ENCODE peak calls at places on chromosome 19, in five cellular contexts. G is psoas muscle, M is A549, K is adrenal gland, L is lung. X is an unnamed sample.

GRCh38 chr19:55099557-55100506 is 17.6 kb downstream of the PPP1R12C start:
- DNase-seq in G (peak), L (no peak), K (peak), M (no peak), X (peak)

GRCh38 chr19:41741244-41741554 is 14.1 kb upstream of the CEACAM6 start:
- DNase-seq in M (no peak), L (no peak), G (no peak), K (no peak), X (no peak)

GRCh38 chr19:40398417-40399056 is 8.6 kb upstream of the HIPK4 start:
- DNase-seq in L (peak), K (no peak), M (no peak), G (no peak), X (no peak)

GRCh38 chr19:35388277-35389054 is 17.6 kb downstream of the GPR42 start:
- DNase-seq in L (no peak), G (no peak), K (no peak), M (no peak), X (no peak)

GRCh38 chr19:56398809-56399208 is 5.3 kb upstream of the ZNF583 start:
- DNase-seq in M (no peak), K (no peak), L (no peak), G (no peak), X (no peak)

GRCh38 chr19:18839465-18840287 is 7.9 kb downstream of the UPF1 start:
- DNase-seq in L (no peak), K (peak), M (no peak), G (no peak), X (no peak)

GRCh38 chr19:5850189-5850588 is 1.1 kb downstream of the FUT3 start:
- DNase-seq in M (no peak), K (no peak), G (no peak), L (no peak), X (no peak)

GRCh38 chr19:13154241-13154778 is 4.1 kb downstream of the IER2 start:
- DNase-seq in G (peak), M (no peak), L (peak), K (peak), X (peak)

GRCh38 chr19:33089061-33089460 is 8.1 kb downstream of the GPATCH1 start:
- DNase-seq in M (no peak), L (no peak), G (no peak), K (no peak), X (no peak)

GRCh38 chr19:30091456-30091855 is 149.4 kb downstream of the URI1 start:
- DNase-seq in G (peak), K (no peak), L (no peak), M (no peak), X (no peak)

GRCh38 chr19:40530091-40530901 is 46.4 kb upstream of the SHKBP1 start:
- DNase-seq in K (no peak), L (no peak), M (peak), G (no peak), X (peak)

GRCh38 chr19:1177322-1178114 is 3.5 kb upstream of the SBNO2 start:
- DNase-seq in L (no peak), K (peak), G (peak), M (peak), X (no peak)
- TF ChIP-seq CTCF in L (no peak), K (no peak), G (no peak), M (no peak), X (no peak)

GRCh38 chr19:51295382-51296126 is 15.9 kb upstream of the IGLON5 start:
- DNase-seq in L (no peak), M (no peak), G (no peak), K (no peak), X (no peak)

GRCh38 chr19:51294211-51294976 is 17.1 kb upstream of the IGLON5 start:
- DNase-seq in K (no peak), G (no peak), L (no peak), M (no peak), X (no peak)

GRCh38 chr19:51297406-51297805 is 14.0 kb upstream of the IGLON5 start:
- DNase-seq in M (no peak), K (no peak), L (no peak), G (no peak), X (no peak)

GRCh38 chr19:51294977-51295375 is 16.5 kb upstream of the IGLON5 start:
- DNase-seq in G (no peak), M (no peak), L (no peak), K (no peak), X (no peak)

DNA sequence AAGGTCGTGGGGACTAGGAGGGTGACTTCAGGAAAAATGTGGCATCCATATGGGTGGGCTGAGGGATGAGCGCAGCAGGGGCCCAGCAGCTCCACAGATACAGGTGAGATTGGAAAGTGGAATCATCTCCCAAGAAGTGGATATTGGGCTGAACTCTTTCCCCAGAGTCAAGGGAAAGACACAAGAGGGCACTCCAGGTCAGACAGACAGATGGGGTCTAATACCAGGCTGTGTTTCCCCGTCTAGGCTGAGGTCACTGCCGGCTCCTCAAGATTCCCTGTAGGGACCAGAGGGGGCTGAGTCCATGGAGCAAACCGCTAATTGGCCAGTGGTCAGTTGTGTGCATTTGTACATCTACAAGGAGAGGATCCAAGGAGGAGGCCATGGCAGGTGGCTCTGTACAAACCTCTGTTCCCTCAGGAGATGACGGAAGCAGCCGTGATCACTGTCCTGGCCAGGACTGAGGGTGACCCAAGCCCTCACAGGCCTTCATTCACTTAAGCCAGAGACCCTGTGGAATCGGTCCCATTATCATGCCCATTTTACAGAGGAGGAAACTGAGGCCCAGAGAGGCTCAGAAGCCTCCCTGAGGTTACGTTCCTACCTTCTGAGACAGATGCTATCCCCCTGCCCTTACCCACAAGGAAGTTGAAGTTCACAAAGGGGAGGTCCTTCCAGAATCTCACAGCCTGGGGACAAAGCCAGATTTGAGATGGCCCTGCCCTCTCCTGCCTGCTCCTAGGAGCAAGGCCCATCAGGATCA is 14.9 kb upstream of the IGLON5 start:
- DNase-seq in K (no peak), L (no peak), G (no peak), M (no peak), X (no peak)
- TF ChIP-seq CTCF in K (no peak), L (no peak), G (no peak), M (peak), X (no peak)

DNA sequence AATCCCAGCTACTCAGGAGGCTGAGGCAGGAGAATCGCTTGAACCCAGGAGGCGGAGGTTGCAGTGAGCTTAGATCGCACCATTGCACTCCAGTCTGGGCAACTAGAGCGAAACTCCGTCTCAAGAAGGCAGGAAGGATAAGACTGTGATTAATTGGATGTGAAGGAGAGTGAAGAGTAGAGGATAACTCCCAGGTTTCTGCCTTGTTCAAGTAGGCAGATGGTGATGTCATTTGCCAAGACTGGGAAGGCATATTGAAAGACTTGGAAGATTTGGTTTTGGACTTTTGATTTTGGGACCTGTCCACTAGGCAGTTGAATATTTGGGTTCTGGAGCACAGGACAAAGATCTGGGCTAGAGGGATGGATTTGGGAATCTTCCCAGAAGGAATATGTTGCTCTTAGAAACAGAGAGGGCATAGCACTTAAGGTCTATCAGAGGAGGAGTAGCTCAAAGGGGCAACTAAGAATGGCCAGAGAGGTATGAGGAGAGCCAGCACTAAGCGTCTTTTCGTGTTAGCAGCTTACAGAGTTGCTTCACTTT is 20.0 kb downstream of the GARRE1 start:
- DNase-seq in M (no peak), K (no peak), G (no peak), L (no peak), X (no peak)
- TF ChIP-seq CTCF in M (no peak), K (no peak), G (no peak), L (no peak), X (no peak)

GRCh38 chr19:38385057-38385803 is 2.6 kb downstream of the GGN start:
- DNase-seq in K (no peak), L (no peak), M (no peak), G (no peak), X (no peak)

GRCh38 chr19:38385804-38386257 is 2.0 kb downstream of the GGN start:
- DNase-seq in M (no peak), L (no peak), K (no peak), G (peak), X (peak)

GRCh38 chr19:38383743-38384142 is 4.1 kb downstream of the GGN start:
- DNase-seq in K (no peak), M (no peak), L (no peak), G (no peak), X (no peak)

GRCh38 chr19:38383184-38383583 is 4.7 kb downstream of the GGN start:
- DNase-seq in L (no peak), G (no peak), K (no peak), M (no peak), X (no peak)

DNA sequence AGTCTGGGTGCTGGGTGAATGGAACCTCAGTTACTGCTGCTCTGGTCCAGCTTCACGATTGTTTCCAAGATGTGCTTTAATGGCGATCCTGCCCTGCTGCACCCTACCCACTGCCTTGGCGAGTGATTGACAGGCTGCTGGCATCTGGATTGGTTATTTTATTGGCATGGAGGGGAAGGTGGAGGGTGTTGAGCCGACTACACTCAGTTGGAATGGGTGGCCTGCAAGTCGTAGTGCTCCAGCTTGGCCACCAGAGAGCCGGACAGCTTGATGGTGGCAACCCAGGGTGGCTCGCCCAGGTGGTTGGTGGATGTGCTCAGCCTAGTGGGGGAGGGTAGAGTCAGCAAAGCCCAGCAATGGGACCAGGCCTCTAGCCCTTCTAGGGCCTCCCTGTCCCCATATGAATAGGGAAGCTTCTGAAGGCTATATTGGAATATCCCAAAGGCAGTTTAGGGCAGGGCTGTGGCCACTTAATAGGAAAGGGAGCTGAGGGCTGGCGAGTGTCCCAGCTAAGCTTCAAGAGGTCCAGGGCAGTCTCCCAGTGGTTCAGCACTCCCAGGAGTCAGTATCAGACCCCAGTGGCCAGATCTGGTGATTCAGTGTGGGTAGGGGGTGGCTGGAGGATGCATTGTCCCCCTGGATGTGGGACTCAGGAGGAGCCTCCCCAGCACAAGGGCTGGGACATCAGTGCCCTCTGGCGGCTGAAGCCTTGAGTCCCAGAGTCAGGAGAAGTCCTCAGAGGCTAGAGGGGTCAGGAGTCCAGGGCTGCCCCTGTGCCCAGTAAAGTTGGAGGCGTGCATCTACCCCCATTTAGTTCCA is 3.4 kb downstream of the GGN start:
- DNase-seq in K (no peak), L (no peak), G (no peak), M (peak), X (peak)
- TF ChIP-seq CTCF in K (no peak), L (no peak), G (no peak), M (peak), X (no peak)

GRCh38 chr19:47226426-47227346 is 4.3 kb downstream of the BBC3 start:
- DNase-seq in M (peak), K (peak), L (peak), G (peak), X (peak)

GRCh38 chr19:47227347-47228167 is 3.4 kb downstream of the BBC3 start:
- DNase-seq in G (peak), L (peak), K (peak), M (peak), X (peak)

GRCh38 chr19:47228937-47229673 is 1.9 kb downstream of the BBC3 start:
- DNase-seq in K (no peak), G (no peak), L (no peak), M (no peak), X (no peak)

GRCh38 chr19:47229674-47230121 is 1.3 kb downstream of the BBC3 start:
- DNase-seq in G (no peak), L (no peak), K (no peak), M (no peak), X (no peak)

DNA sequence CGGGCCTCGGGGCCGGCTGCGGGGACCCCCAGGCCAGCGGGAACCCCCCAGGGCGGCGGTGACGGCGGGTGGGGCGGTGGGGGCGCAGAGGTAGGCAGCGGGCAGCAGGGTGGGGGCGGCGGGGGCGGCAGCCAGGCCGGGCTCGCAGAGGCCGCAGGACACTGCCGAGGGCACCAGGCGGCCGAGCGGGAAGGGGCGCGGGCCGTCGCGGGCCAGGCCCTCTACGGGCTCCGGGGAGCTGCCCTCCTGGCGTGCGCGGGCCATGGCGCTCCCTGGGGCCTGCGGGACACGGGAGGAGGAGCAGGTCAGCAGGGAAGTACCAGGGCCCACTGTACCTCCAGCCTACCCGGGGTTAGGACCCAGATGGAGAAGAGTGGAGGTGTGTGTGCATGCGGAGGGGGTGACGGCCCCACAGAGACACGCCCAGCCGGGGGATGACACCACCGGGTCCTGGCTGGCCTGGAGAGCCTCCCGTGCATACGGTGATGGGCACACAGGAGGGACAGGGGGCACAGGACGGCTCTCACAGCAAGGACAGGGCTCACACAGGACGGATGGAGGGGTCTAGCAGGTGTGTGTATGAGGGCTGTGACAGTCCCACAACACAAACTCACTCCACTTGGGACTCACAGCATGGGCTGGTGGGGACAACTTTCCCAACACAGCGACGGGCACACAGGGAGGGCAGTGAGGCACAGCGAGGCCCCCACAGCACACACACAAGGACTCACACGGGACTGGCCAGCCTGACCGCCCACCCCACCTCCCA is 2.6 kb downstream of the BBC3 start:
- DNase-seq in K (peak), L (no peak), G (peak), M (peak), X (no peak)
- TF ChIP-seq CTCF in K (no peak), L (no peak), G (no peak), M (no peak), X (no peak)

DNA sequence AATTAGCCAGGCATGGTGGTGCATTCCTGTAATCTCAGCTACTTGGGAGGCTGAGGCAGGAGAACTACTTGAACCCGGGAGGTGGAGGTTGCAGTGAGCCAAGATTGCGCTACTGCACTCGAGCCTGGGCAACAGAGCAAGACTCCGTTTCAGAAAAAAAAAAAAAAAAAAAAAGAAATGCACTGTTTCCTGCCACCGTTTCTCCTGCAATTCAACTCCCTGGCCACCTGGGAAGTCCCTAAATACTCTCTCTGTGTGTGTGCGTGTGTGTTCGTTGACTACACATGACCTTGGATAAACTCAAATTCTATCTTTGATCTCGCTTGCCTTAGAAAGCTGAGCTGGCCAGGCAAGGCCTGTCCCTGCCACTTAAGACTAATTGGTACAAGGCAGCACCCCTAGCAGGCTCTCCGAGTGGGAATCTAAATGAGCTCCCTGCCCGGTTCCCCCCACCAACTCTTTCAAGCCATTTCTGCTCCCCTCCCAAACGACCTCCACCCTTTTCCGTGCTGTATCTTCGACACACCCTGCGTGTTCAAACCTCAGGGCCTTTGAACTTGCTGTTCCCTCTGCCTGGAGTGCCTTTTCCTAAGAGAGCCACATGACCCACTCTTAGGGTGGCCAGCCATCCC is 5.2 kb upstream of the BCAT2 start:
- DNase-seq in K (peak), M (peak), L (no peak), G (no peak), X (no peak)
- TF ChIP-seq CTCF in K (peak), M (no peak), L (no peak), G (peak), X (no peak)

DNA sequence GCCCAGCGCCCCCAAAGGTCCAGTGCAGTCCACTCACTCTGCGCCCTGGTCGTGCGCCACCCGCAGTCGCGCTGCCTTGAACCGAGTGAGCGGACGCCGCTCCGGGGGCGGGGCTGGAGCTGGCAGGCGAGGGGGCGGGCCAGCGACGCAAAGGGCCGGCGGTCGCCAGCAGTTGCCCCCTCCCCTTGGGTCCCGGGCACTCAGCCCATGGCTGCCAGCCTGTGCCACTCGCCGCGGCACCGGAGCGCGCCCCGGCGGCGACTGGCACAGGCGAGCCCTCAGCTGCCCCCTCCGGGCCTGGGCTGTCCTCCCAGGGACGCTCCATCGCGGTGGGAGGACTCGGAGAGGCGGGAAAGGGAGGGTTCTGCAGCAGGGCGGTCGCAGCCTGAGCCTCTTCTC is at the start of gene S1PR5:
- DNase-seq in L (no peak), M (peak), G (no peak), K (no peak), X (no peak)
- TF ChIP-seq CTCF in L (no peak), M (peak), G (no peak), K (no peak), X (no peak)

GRCh38 chr19:17282488-17283256 is 971 bp downstream of the ANKLE1 start:
- DNase-seq in G (peak), L (peak), K (peak), M (peak), X (peak)
- TF ChIP-seq CTCF in G (peak), L (peak), K (peak), M (peak), X (peak)